ENCODE peak calls at places on chromosome 9, in seven cellular contexts. One of them, this sample, is unnamed.
A peak's percentile ranks its signal among the peaks of the same experiment; 100 is the strongest.

GRCh38 chr9:96241391-96241809 is 60.6 kb downstream of the HSD17B3 start:
- DNase-seq in H1: no peak
- DNase-seq in H9: no peak
- DNase-seq in neuronal stem cell: no peak
- DNase-seq in mesendoderm: no peak
- DNase-seq in mesenchymal stem cell: no peak
- DNase-seq in trophoblast cell: no peak
- DNase-seq in this sample: no peak

GRCh38 chr9:96185518-96186156 is 116.3 kb downstream of the HSD17B3 start:
- DNase-seq in H1: no peak
- DNase-seq in H9: no peak
- DNase-seq in neuronal stem cell: no peak
- DNase-seq in mesendoderm: no peak
- DNase-seq in mesenchymal stem cell: no peak
- DNase-seq in trophoblast cell: no peak
- DNase-seq in this sample: no peak

GRCh38 chr9:137219757-137220316 is 2.2 kb downstream of the RNF208 start:
- DNase-seq in H1: no peak
- DNase-seq in H9: no peak
- DNase-seq in neuronal stem cell: no peak
- DNase-seq in mesendoderm: no peak
- DNase-seq in mesenchymal stem cell: no peak
- DNase-seq in trophoblast cell: no peak
- DNase-seq in this sample: no peak

GRCh38 chr9:16828335-16829281 is 41.9 kb downstream of the BNC2 start:
- DNase-seq in H1: peak; percentile 58
- DNase-seq in H9: peak; percentile 50
- DNase-seq in neuronal stem cell: peak; percentile 79
- DNase-seq in mesendoderm: peak; percentile 39
- DNase-seq in mesenchymal stem cell: peak; percentile 77
- DNase-seq in trophoblast cell: peak; percentile 78
- DNase-seq in this sample: peak; percentile 78

GRCh38 chr9:81389569-81389993 is 299.8 kb downstream of the TLE1 start:
- DNase-seq in H1: no peak
- DNase-seq in H9: no peak
- DNase-seq in neuronal stem cell: no peak
- DNase-seq in mesendoderm: peak; percentile 78
- DNase-seq in mesenchymal stem cell: peak; percentile 94
- DNase-seq in trophoblast cell: peak; percentile 98
- DNase-seq in this sample: peak; percentile 99

GRCh38 chr9:94139672-94140417 is 55.6 kb downstream of the PTPDC1 start:
- DNase-seq in H1: no peak
- DNase-seq in H9: no peak
- DNase-seq in neuronal stem cell: no peak
- DNase-seq in mesendoderm: no peak
- DNase-seq in mesenchymal stem cell: peak; percentile 94
- DNase-seq in trophoblast cell: peak; percentile 54
- DNase-seq in this sample: peak; percentile 96

GRCh38 chr9:101711330-101711941 is 27.0 kb downstream of the GRIN3A start:
- DNase-seq in H1: peak; percentile 85
- DNase-seq in H9: peak; percentile 57
- DNase-seq in neuronal stem cell: no peak
- DNase-seq in mesendoderm: peak; percentile 61
- DNase-seq in mesenchymal stem cell: no peak
- DNase-seq in trophoblast cell: peak; percentile 12
- DNase-seq in this sample: no peak

GRCh38 chr9:129583308-129584038 is 37.4 kb downstream of the C9orf50 start:
- DNase-seq in H1: no peak
- DNase-seq in H9: no peak
- DNase-seq in neuronal stem cell: no peak
- DNase-seq in mesendoderm: no peak
- DNase-seq in mesenchymal stem cell: no peak
- DNase-seq in trophoblast cell: no peak
- DNase-seq in this sample: no peak

GRCh38 chr9:80437825-80438224 is 866.1 kb downstream of the TLE4 start:
- DNase-seq in H1: no peak
- DNase-seq in H9: no peak
- DNase-seq in neuronal stem cell: no peak
- DNase-seq in mesendoderm: no peak
- DNase-seq in mesenchymal stem cell: no peak
- DNase-seq in trophoblast cell: no peak
- DNase-seq in this sample: no peak

GRCh38 chr9:38067892-38068615 is 973 bp downstream of the SHB start:
- DNase-seq in H1: peak; percentile 59
- DNase-seq in H9: no peak
- DNase-seq in neuronal stem cell: no peak
- DNase-seq in mesendoderm: no peak
- DNase-seq in mesenchymal stem cell: no peak
- DNase-seq in trophoblast cell: no peak
- DNase-seq in this sample: no peak

GRCh38 chr9:112354081-112354743 is 20.8 kb upstream of the PTBP3 start:
- DNase-seq in H1: no peak
- DNase-seq in H9: no peak
- DNase-seq in neuronal stem cell: no peak
- DNase-seq in mesendoderm: no peak
- DNase-seq in mesenchymal stem cell: no peak
- DNase-seq in trophoblast cell: no peak
- DNase-seq in this sample: no peak

GRCh38 chr9:104977168-104977567 is 49.2 kb upstream of the ABCA1 start:
- DNase-seq in H1: no peak
- DNase-seq in H9: no peak
- DNase-seq in neuronal stem cell: no peak
- DNase-seq in mesendoderm: no peak
- DNase-seq in mesenchymal stem cell: no peak
- DNase-seq in trophoblast cell: no peak
- DNase-seq in this sample: no peak

GRCh38 chr9:76658510-76659231 is 105.6 kb upstream of the PCA3 start:
- DNase-seq in H1: no peak
- DNase-seq in H9: no peak
- DNase-seq in neuronal stem cell: no peak
- DNase-seq in mesendoderm: peak; percentile 79
- DNase-seq in mesenchymal stem cell: peak; percentile 78
- DNase-seq in trophoblast cell: peak; percentile 64
- DNase-seq in this sample: peak; percentile 76

DNA sequence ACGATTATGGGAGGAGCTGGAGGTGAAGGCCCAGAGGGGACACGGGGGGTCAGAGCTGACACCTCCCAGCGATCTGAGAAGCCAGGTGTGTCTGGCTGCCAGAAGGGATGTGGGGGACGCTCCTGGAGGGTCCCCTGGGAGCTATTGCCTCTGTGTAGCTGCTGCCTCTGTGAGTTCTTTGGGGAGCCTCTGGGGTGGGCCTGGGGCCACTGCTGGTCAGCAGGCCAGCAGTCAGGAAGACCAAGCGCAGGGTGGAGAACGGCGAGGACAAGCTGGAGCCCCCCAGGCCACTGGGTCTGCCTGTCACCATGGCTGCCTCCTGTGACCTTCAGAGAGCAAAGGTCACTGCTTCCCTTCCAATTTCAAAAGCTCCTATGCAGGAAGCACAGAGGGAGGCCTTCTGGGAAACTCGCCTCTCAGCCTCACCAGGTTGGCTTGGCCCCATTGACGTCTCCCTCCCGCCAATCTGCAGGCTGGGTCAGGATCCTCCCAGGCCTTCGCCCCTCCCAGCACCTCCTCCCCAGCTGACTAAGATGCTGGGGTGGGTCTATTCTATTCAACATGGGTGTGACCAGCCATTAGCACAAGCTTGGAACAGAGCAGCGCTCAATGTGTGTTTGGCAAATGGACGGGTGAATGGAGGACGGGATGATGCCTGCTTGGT is 126.4 kb downstream of the GAPVD1 start:
- DNase-seq in H1: no peak
- DNase-seq in H9: no peak
- DNase-seq in neuronal stem cell: no peak
- DNase-seq in mesendoderm: no peak
- DNase-seq in mesenchymal stem cell: no peak
- DNase-seq in trophoblast cell: no peak
- DNase-seq in this sample: no peak
- H2BK120ac ChIP-seq in H1: no peak overlapping the region
- H2BK120ac ChIP-seq in H9: no peak overlapping the region
- H2BK120ac ChIP-seq in neuronal stem cell: no peak overlapping the region
- H2BK120ac ChIP-seq in mesendoderm: no peak overlapping the region
- H2BK120ac ChIP-seq in mesenchymal stem cell: no peak overlapping the region
- H2BK120ac ChIP-seq in trophoblast cell: no peak overlapping the region
- H2BK120ac ChIP-seq in this sample: no peak overlapping the region

DNA sequence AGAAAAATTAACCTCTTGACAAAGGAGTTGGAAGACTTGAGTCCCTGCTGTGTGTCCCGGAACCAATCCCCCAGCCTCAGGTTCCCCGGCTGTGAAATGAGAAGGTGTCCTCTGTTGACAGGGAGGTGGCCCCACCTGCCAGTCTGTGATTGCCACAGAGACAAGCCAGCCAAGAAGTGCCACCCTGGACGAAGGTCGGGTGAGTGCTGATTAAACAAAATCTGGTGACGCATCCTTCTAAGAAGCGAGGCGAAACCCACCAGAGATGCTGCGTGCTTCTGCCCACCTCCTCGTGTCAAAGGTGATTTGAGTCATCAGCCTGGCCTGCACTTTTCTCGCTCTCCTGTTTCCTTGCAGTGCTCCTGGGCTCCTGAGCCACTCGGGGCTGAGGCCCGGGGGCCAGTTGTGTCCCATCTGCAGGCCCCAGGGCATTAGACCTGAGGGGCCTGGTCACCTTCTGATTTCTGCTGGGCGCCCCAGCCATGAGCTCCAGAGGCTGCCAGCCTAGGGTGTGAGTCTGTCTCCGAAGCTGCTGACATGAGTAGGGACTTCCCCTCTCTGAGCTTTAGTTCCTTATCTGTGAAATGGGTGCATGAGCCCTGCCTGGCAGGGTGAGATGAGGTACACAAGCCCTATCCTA is 28.7 kb downstream of the NEK6 start:
- DNase-seq in H1: no peak
- DNase-seq in H9: no peak
- DNase-seq in neuronal stem cell: no peak
- DNase-seq in mesendoderm: no peak
- DNase-seq in mesenchymal stem cell: peak; percentile 99
- DNase-seq in trophoblast cell: peak; percentile 72
- DNase-seq in this sample: peak; percentile 98
- H2BK120ac ChIP-seq in H1: no peak overlapping the region
- H2BK120ac ChIP-seq in H9: no peak overlapping the region
- H2BK120ac ChIP-seq in neuronal stem cell: no peak overlapping the region
- H2BK120ac ChIP-seq in mesendoderm: no peak overlapping the region
- H2BK120ac ChIP-seq in mesenchymal stem cell: peak overlapping the region; percentile 99
- H2BK120ac ChIP-seq in trophoblast cell: peak overlapping the region; percentile 91
- H2BK120ac ChIP-seq in this sample: peak overlapping the region; percentile 99

GRCh38 chr9:6412572-6413364 is at the start of gene UHRF2:
- DNase-seq in H1: peak; percentile 97
- DNase-seq in H9: peak; percentile 99
- DNase-seq in neuronal stem cell: peak; percentile 97
- DNase-seq in mesendoderm: peak; percentile 99
- DNase-seq in mesenchymal stem cell: peak; percentile 97
- DNase-seq in trophoblast cell: peak; percentile 99
- DNase-seq in this sample: peak; percentile 97
- H2BK120ac ChIP-seq in H1: peak within 1 kb of the TSS; percentile 79
- H2BK120ac ChIP-seq in H9: peak within 1 kb of the TSS; percentile 75
- H2BK120ac ChIP-seq in neuronal stem cell: no peak within 1 kb of the TSS
- H2BK120ac ChIP-seq in mesendoderm: peak within 1 kb of the TSS; percentile 56
- H2BK120ac ChIP-seq in mesenchymal stem cell: peak within 1 kb of the TSS; percentile 77
- H2BK120ac ChIP-seq in trophoblast cell: peak within 1 kb of the TSS; percentile 52
- H2BK120ac ChIP-seq in this sample: peak within 1 kb of the TSS; percentile 75

DNA sequence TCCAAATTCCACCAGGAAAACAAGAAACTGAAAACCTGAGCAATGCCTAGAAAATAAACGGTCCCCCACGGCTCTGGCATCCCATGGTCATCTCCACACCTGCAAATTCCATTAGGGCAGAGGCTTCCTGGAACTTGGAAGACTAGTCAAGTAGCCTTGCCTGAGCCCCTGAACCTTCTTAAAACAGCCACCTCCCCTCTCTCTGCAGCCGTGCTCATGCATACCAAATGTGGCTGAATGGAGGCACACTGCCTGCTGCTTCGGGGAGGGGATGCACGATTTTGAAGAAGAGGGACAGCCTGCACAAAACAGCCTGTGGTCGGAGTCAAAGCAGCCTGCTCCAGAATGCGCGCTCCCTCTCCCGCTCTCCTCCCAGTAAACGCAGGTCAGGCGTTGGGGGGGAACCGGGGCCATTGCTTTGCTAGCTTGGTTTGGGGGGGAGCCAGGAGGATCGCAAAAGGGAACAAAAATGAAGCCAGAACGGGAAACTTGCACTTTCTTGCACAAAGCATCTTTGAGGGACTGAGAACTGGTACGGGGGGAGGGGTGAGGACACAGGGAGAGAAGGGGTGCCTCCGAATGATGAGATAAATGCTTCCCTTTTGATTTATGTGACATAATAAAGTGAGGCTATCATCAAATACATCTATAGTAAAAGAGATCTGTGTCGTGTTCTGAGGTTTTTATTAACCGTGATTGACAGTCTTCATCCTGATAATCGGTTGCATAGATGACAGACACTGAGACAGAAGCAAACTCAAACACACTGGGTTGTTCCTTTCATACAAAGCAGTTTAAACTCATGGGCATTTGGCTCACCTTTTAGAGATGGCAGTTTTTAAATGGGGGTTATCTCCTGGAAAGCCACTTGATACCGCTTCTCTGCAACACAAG is at the start of gene TRPM3:
- DNase-seq in H1: peak; percentile 67
- DNase-seq in H9: peak; percentile 71
- DNase-seq in neuronal stem cell: peak; percentile 77
- DNase-seq in mesendoderm: peak; percentile 54
- DNase-seq in mesenchymal stem cell: no peak
- DNase-seq in trophoblast cell: no peak
- DNase-seq in this sample: no peak
- H2BK120ac ChIP-seq in H1: peak within 1 kb of the TSS; percentile 58
- H2BK120ac ChIP-seq in H9: no peak within 1 kb of the TSS
- H2BK120ac ChIP-seq in neuronal stem cell: no peak within 1 kb of the TSS
- H2BK120ac ChIP-seq in mesendoderm: no peak within 1 kb of the TSS
- H2BK120ac ChIP-seq in mesenchymal stem cell: no peak within 1 kb of the TSS
- H2BK120ac ChIP-seq in trophoblast cell: peak within 1 kb of the TSS; percentile 43
- H2BK120ac ChIP-seq in this sample: no peak within 1 kb of the TSS

This sample was measured in IMR-90.